ENCODE peak calls at places on chromosomes 6 and 20, in eight cellular contexts. Z is mammary epithelial cell, Y is neuronal stem cell, B is fibroblast of lung, V is Karpas-422, Q is PC-3, P is GM23248, M is H9. S is an unnamed sample.
A peak's percentile ranks its signal among the peaks of the same experiment; 100 is the strongest.

GRCh38 chr6:40440083-40440482 is 147.1 kb downstream of the LRFN2 start:
- DNase-seq in Z (peak; percentile 81), Y (no peak), B (no peak), V (no peak), Q (no peak), P (no peak), M (no peak), S (no peak)

GRCh38 chr6:7446056-7446455 is 56.4 kb downstream of the RIOK1 start:
- DNase-seq in Z (peak; percentile 20), Y (no peak), B (no peak), V (no peak), Q (no peak), P (no peak), M (no peak), S (no peak)

GRCh38 chr6:90249044-90249443 is 47.6 kb downstream of the BACH2 start:
- DNase-seq in Z (peak; percentile 60), Y (no peak), B (no peak), V (no peak), Q (peak; percentile 39), P (peak; percentile 36), M (no peak), S (no peak)

GRCh38 chr20:50224553-50225255 is 34.1 kb downstream of the CEBPB start:
- DNase-seq in Z (peak; percentile 36), Y (no peak), B (peak; percentile 95), V (peak; percentile 48), Q (no peak), P (peak; percentile 95), M (no peak), S (no peak)

GRCh38 chr6:141677598-141678211 is 455.0 kb upstream of the GJE1 start:
- DNase-seq in Z (peak; percentile 13), Y (peak; percentile 9), B (peak; percentile 68), V (peak; percentile 66), Q (peak; percentile 63), P (peak; percentile 61), M (no peak), S (peak; percentile 42)

GRCh38 chr6:96465321-96465903 is 56.2 kb upstream of the UFL1 start:
- DNase-seq in Z (peak; percentile 44), Y (no peak), B (no peak), V (no peak), Q (peak; percentile 58), P (no peak), M (no peak), S (no peak)

GRCh38 chr6:149696904-149697303 is 21.0 kb downstream of the LATS1 start:
- DNase-seq in Z (peak; percentile 64), Y (no peak), B (peak; percentile 41), V (no peak), Q (peak; percentile 36), P (peak; percentile 37), M (no peak), S (no peak)

GRCh38 chr6:13357551-13358075 is 29.3 kb upstream of the TBC1D7 start:
- DNase-seq in Z (no peak), Y (no peak), B (peak; percentile 79), V (peak; percentile 58), Q (no peak), P (peak; percentile 65), M (peak; percentile 52), S (no peak)

GRCh38 chr20:20780127-20780822 is 67.8 kb upstream of the RALGAPA2 start:
- DNase-seq in Z (peak; percentile 70), Y (no peak), B (no peak), V (peak; percentile 97), Q (peak; percentile 39), P (peak; percentile 41), M (peak; percentile 33), S (no peak)

GRCh38 chr6:41647061-41647511 is 8.8 kb downstream of the MDFI start:
- DNase-seq in Z (no peak), Y (no peak), B (peak; percentile 65), V (no peak), Q (no peak), P (no peak), M (no peak), S (no peak)

GRCh38 chr20:25310921-25311728 is 63.2 kb downstream of the PYGB start:
- DNase-seq in Z (no peak), Y (no peak), B (peak; percentile 81), V (no peak), Q (peak; percentile 50), P (peak; percentile 81), M (no peak), S (peak; percentile 59)

GRCh38 chr20:61328906-61329558 is 77.0 kb downstream of the CDH4 start:
- DNase-seq in Z (no peak), Y (no peak), B (peak; percentile 17), V (no peak), Q (no peak), P (no peak), M (no peak), S (no peak)

GRCh38 chr20:12970372-12970821 is 38.4 kb upstream of the SPTLC3 start:
- DNase-seq in Z (peak; percentile 32), Y (peak; percentile 15), B (peak; percentile 74), V (peak; percentile 73), Q (peak; percentile 84), P (peak; percentile 71), M (no peak), S (peak; percentile 35)

GRCh38 chr20:22861231-22861980 is 173.7 kb upstream of the SSTR4 start:
- DNase-seq in Z (no peak), Y (no peak), B (no peak), V (no peak), Q (peak; percentile 64), P (peak; percentile 50), M (no peak), S (no peak)

GRCh38 chr6:43916924-43917877 is 147.2 kb downstream of the VEGFA start:
- DNase-seq in Z (no peak), Y (no peak), B (peak; percentile 91), V (no peak), Q (no peak), P (peak; percentile 39), M (no peak), S (no peak)

GRCh38 chr6:110493253-110493800 is 16.9 kb upstream of the SLC22A16 start:
- DNase-seq in Z (no peak), Y (no peak), B (no peak), V (no peak), Q (no peak), P (no peak), M (no peak), S (no peak)

GRCh38 chr20:63955281-63955845 is 853 bp downstream of the UCKL1 start:
- DNase-seq in Z (no peak), Y (no peak), B (peak; percentile 33), V (peak; percentile 84), Q (peak; percentile 35), P (peak; percentile 69), M (no peak), S (no peak)

GRCh38 chr20:37804584-37805566 is 98.1 kb upstream of the VSTM2L start:
- DNase-seq in Z (no peak), Y (no peak), B (no peak), V (peak; percentile 89), Q (no peak), P (no peak), M (no peak), S (no peak)

GRCh38 chr6:81995548-81996289 is 243.2 kb upstream of the TENT5A start:
- DNase-seq in Z (peak; percentile 79), Y (no peak), B (peak; percentile 31), V (no peak), Q (peak; percentile 72), P (peak; percentile 68), M (no peak), S (no peak)

GRCh38 chr20:63894358-63895201 is at the start of gene DNAJC5:
- DNase-seq in Z (peak; percentile 87), Y (peak; percentile 90), B (peak; percentile 91), V (peak; percentile 98), Q (peak; percentile 98), P (peak; percentile 96), M (peak; percentile 93), S (peak; percentile 96)

DNA sequence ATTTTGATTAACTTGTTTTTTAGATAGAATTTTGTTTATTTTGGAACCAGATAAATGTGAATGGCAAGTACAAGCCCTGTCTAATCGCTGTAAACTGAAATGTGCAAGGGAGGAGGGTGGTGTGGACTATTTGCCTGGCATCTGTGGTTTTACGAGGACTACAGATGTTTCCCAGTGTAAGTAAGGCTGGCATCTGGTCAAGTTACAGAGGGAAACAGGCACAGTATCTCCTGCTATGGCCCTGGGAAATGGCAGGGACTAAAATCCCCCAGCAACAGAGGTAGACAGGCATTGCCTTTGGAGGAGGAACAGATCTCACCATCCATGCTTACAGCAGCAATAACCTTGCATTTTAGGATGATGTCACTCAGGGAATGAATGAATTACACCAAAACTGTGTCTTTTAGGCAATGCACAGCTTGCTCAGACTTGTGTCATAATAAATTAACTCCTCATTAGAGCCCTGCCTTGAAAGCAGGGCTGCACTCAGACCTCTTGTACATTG is 96.3 kb downstream of the TCP11 start:
- DNase-seq in Z (peak; percentile 56), Y (no peak), B (no peak), V (no peak), Q (peak; percentile 33), P (peak; percentile 62), M (no peak), S (no peak)
- H3K27ac ChIP-seq in Z (peak overlapping the region; percentile 52), Y (peak overlapping the region; percentile 46), B (no peak overlapping the region), V (no peak overlapping the region), Q (peak overlapping the region; percentile 56), P (peak overlapping the region; percentile 58), M (peak overlapping the region; percentile 27), S (no peak overlapping the region)

GRCh38 chr6:87378947-87379346 is 28.8 kb upstream of the CFAP206 start:
- DNase-seq in Z (no peak), Y (no peak), B (no peak), V (peak; percentile 50), Q (no peak), P (no peak), M (no peak), S (no peak)
- H2AFZ ChIP-seq in Z (no peak overlapping the region), Y (no peak overlapping the region), B (no peak overlapping the region), V (peak overlapping the region; percentile 52), Q (no peak overlapping the region), P (no peak overlapping the region), M (no peak overlapping the region), S (no peak overlapping the region)

GRCh38 chr20:62615750-62616251 is 26.5 kb upstream of the SLCO4A1 start:
- DNase-seq in Z (no peak), Y (no peak), B (no peak), V (no peak), Q (no peak), P (no peak), M (no peak), S (no peak)

GRCh38 chr20:62617711-62618483 is 24.4 kb upstream of the SLCO4A1 start:
- DNase-seq in Z (no peak), Y (no peak), B (no peak), V (no peak), Q (peak; percentile 80), P (no peak), M (no peak), S (no peak)

GRCh38 chr20:62618622-62619529 is 23.4 kb upstream of the SLCO4A1 start:
- DNase-seq in Z (no peak), Y (no peak), B (no peak), V (no peak), Q (no peak), P (no peak), M (no peak), S (no peak)

GRCh38 chr20:62614961-62615680 is 27.2 kb upstream of the SLCO4A1 start:
- DNase-seq in Z (no peak), Y (no peak), B (no peak), V (no peak), Q (no peak), P (no peak), M (no peak), S (no peak)

GRCh38 chr20:62616728-62617621 is 25.3 kb upstream of the SLCO4A1 start:
- DNase-seq in Z (peak; percentile 26), Y (peak; percentile 53), B (peak; percentile 60), V (peak; percentile 83), Q (peak; percentile 85), P (peak; percentile 78), M (peak; percentile 78), S (peak; percentile 49)
- H3K27ac ChIP-seq in Z (no peak overlapping the region), Y (no peak overlapping the region), B (no peak overlapping the region), V (no peak overlapping the region), Q (peak overlapping the region; percentile 91), P (no peak overlapping the region), M (no peak overlapping the region), S (no peak overlapping the region)

GRCh38 chr6:164628302-164628931 is 681.0 kb downstream of the C6orf118 start:
- DNase-seq in Z (no peak), Y (no peak), B (no peak), V (no peak), Q (no peak), P (no peak), M (no peak), S (no peak)
- H2AFZ ChIP-seq in Z (no peak overlapping the region), Y (peak overlapping the region; percentile 11), B (no peak overlapping the region), V (no peak overlapping the region), Q (no peak overlapping the region), P (no peak overlapping the region), M (no peak overlapping the region), S (no peak overlapping the region)

S was measured in MM.1S.